ENCODE peak calls at places on chromosomes 7 and 10, in four cellular contexts. I, F, O and J are unnamed samples.

GRCh38 chr10:103676058-103676785 is 179.2 kb downstream of the SH3PXD2A start:
- DNase-seq in I (peak; percentile 51), F (no peak), O (peak; percentile 76), J (no peak)

GRCh38 chr10:42896735-42897134 is 114.1 kb downstream of the BMS1 start:
- DNase-seq in I (no peak), F (no peak), O (no peak), J (no peak)

GRCh38 chr7:155506854-155507337 is 39.5 kb downstream of the CNPY1 start:
- DNase-seq in I (no peak), F (peak; percentile 82), O (no peak), J (no peak)

GRCh38 chr7:140683657-140684056 is 10.9 kb downstream of the ADCK2 start:
- DNase-seq in I (no peak), F (peak; percentile 23), O (peak; percentile 22), J (no peak)

GRCh38 chr10:88840104-88840503 is 11.5 kb downstream of the ANKRD22 start:
- DNase-seq in I (no peak), F (no peak), O (no peak), J (no peak)

GRCh38 chr7:111678281-111678680 is 116.0 kb upstream of the IMMP2L start:
- DNase-seq in I (no peak), F (no peak), O (no peak), J (no peak)

GRCh38 chr10:100327007-100327700 is 2.9 kb downstream of the PKD2L1 start:
- DNase-seq in I (no peak), F (no peak), O (no peak), J (no peak)

GRCh38 chr10:4352566-4352961 is 473.4 kb upstream of the AKR1E2 start:
- DNase-seq in I (no peak), F (no peak), O (peak; percentile 72), J (no peak)

GRCh38 chr7:150428671-150429451 is 21.6 kb upstream of the GIMAP8 start:
- DNase-seq in I (peak; percentile 77), F (peak; percentile 44), O (no peak), J (peak; percentile 59)

GRCh38 chr7:29167721-29168120 is 21.4 kb upstream of the CPVL start:
- DNase-seq in I (no peak), F (no peak), O (no peak), J (no peak)

GRCh38 chr7:2517004-2517403 is 2.6 kb upstream of the LFNG start:
- DNase-seq in I (peak; percentile 71), F (peak; percentile 53), O (no peak), J (peak; percentile 77)

GRCh38 chr10:31757374-31757773 is 171.3 kb downstream of the ARHGAP12 start:
- DNase-seq in I (no peak), F (no peak), O (peak; percentile 69), J (no peak)

GRCh38 chr10:108250954-108251620 is 1086.6 kb upstream of the SORCS1 start:
- DNase-seq in I (no peak), F (no peak), O (no peak), J (no peak)

GRCh38 chr7:541661-542060 is 22.0 kb upstream of the PDGFA start:
- DNase-seq in I (no peak), F (no peak), O (no peak), J (no peak)

GRCh38 chr7:133934262-133934973 is 192.7 kb upstream of the LRGUK start:
- DNase-seq in I (no peak), F (peak; percentile 29), O (no peak), J (no peak)

GRCh38 chr10:65891073-65891981 is 1034.5 kb upstream of the LRRTM3 start:
- DNase-seq in I (no peak), F (no peak), O (no peak), J (no peak)

GRCh38 chr10:48926764-48927163 is 12.9 kb downstream of the LRRC18 start:
- DNase-seq in I (no peak), F (no peak), O (peak; percentile 18), J (no peak)

GRCh38 chr7:77651544-77652162 is 44.6 kb upstream of the RSBN1L start:
- DNase-seq in I (no peak), F (peak; percentile 41), O (no peak), J (no peak)

GRCh38 chr7:152949790-152950189 is 190.2 kb downstream of the ACTR3B start:
- DNase-seq in I (no peak), F (no peak), O (no peak), J (no peak)

GRCh38 chr7:117993377-117994003 is 120.2 kb upstream of the CTTNBP2 start:
- DNase-seq in I (no peak), F (peak; percentile 75), O (no peak), J (no peak)

GRCh38 chr7:1028775-1029636 is 15.3 kb upstream of the GPR146 start:
- DNase-seq in I (peak; percentile 56), F (peak; percentile 81), O (peak; percentile 94), J (peak; percentile 59)

GRCh38 chr10:114274616-114275453 is 35.8 kb downstream of the VWA2 start:
- DNase-seq in I (no peak), F (no peak), O (no peak), J (no peak)

GRCh38 chr10:116836902-116837513 is 12.3 kb upstream of the ENO4 start:
- DNase-seq in I (no peak), F (no peak), O (no peak), J (no peak)

GRCh38 chr7:4043988-4044387 is 638.1 kb upstream of the FOXK1 start:
- DNase-seq in I (no peak), F (no peak), O (no peak), J (no peak)

GRCh38 chr7:128883622-128884549 is 21.2 kb downstream of the ATP6V1F start:
- DNase-seq in I (no peak), F (peak; percentile 91), O (peak; percentile 89), J (no peak)

DNA sequence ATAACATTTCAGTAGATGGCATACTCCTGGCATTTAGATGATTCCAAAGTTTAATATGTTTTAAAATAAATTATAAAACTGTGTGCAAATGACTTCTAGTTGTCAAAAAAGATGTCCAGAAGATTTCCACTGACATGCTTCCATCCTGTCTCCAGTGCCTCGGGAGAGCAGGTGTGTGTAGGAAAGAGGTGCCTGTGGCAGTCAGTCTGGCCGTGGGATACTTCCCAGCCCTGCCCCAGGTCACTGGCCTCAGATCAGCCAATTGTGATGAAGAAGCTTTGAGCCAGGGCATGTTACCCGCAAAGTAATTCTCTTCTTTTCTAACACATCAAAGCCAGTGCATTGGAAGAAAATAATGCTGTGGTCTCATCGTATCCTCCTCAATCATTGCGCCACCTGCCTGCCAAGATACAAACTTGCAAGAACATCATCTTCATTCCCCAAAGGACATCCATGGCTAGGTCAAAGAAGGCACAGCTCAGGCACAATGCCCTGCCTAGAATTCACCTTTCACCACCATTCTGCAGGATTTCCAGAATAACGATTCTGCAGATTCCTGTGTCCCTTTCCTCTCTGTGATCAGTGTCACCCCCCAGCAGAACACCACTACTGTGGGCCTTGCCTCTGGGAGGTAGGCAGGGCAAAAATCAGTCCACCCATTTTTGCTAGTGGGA is 6.3 kb upstream of the KCNMA1 start:
- DNase-seq in I (no peak), F (peak; percentile 78), O (no peak), J (no peak)
- TF ChIP-seq CTCF in I (peak; percentile 63), F (peak; percentile 68), O (peak; percentile 52), J (peak; percentile 54)

DNA sequence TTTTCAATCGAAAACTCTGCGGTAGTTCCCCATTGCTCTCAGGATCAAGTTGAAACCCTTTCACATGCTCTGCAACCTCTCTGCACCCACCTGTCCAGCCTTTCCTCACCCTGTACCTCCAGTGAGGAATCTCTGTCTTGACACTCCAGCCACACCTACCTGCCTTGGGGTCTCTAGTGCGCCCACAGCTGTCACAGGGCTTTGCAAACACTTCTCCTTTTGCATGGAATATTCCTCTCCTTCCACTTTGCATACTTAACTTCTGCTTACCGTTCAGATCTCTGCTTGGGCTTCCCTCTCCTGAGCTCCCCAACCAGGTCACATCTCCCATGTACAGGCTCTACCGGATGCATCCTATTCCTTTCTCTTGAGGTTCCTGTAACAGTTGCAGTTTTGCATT is 6.6 kb upstream of the ZYX start:
- DNase-seq in I (no peak), F (no peak), O (no peak), J (no peak)
- H3K4me3 ChIP-seq in I (no peak overlapping the region), F (no peak overlapping the region), O (no peak overlapping the region), J (no peak overlapping the region)

GRCh38 chr10:34305189-34305588 is 509.9 kb downstream of the PARD3 start:
- DNase-seq in I (no peak), F (peak; percentile 71), O (no peak), J (no peak)
- TF ChIP-seq CTCF in I (no peak), F (peak; percentile 65), O (no peak), J (no peak)

GRCh38 chr7:73669858-73670385 is 2.3 kb downstream of the VPS37D start:
- DNase-seq in I (no peak), F (no peak), O (no peak), J (no peak)

GRCh38 chr7:73668103-73668937 is 689 bp downstream of the VPS37D start:
- DNase-seq in I (no peak), F (peak; percentile 66), O (no peak), J (no peak)

GRCh38 chr7:73669316-73669715 is 1.7 kb downstream of the VPS37D start:
- DNase-seq in I (no peak), F (peak; percentile 35), O (no peak), J (no peak)

GRCh38 chr7:73671317-73671651 is 3.7 kb downstream of the VPS37D start:
- DNase-seq in I (no peak), F (no peak), O (no peak), J (no peak)

DNA sequence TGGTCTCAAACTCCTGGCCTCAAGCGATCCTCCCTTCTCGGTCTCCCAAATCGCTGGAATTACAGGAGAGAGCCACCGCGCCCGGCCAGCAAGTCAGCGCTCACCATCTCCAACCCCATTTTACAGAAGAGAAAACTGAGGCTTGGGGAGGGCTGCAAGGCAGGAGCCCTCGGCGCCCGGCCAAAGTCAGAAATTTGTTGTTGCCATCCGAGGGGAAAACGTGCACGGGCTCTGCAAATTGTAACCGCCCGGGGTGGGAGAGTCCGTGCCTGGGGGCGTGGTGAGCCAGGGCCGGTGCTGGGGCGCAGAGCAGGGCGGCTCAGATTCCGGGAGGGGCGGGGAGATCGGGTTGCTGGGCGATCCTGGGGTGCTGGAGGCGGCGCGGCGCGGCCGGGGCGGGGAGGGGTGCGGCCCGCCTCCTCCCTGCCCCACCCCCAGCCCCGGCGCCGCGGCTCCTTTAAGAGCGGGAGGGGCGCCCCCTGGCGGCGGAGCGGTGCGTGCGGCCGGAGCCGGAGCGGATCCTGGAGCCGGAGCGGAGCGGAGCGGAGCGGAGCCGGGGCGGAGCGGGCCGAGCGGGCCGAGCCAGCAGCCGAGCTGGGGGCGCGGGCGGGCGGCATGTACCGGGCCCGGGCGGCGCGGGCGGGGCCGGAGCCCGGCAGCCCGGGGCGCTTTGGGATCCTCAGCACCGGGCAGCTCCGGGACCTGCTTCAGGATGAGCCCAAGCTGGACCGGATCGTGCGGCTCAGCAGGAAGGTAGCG is at the start of gene VPS37D:
- DNase-seq in I (peak; percentile 23), F (peak; percentile 98), O (peak; percentile 91), J (peak; percentile 3)
- H3K4me3 ChIP-seq in I (peak within 1 kb of the TSS; percentile 77), F (peak within 1 kb of the TSS; percentile 96), O (peak within 1 kb of the TSS; percentile 77), J (peak within 1 kb of the TSS; percentile 72)

GRCh38 chr10:122510326-122510725 is 49.0 kb downstream of the HTRA1 start:
- DNase-seq in I (no peak), F (no peak), O (no peak), J (no peak)
- TF ChIP-seq CTCF in I (no peak), F (no peak), O (no peak), J (no peak)

DNA sequence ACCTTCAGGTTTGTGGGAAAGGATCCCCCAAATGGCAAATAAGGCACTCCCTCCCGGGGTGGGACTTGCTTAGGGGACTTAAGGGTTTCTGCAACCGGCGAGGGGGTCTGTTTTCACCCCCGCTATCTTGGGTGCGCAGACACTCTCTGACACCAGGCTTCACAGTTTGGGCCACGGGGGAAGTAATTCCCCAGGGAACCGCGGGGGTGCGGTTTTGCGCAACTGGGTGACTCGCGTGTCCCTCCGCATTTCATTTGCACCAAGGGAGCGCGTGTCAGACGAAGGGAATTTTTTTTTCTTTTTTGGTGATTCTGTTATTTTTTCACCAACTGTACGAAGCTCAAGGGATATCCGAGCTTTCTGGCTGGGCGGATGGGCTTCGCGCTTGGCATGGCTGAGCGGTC is 1.7 kb downstream of the GRM8 start:
- DNase-seq in I (no peak), F (peak; percentile 32), O (no peak), J (no peak)
- H3K4me3 ChIP-seq in I (no peak overlapping the region), F (peak overlapping the region; percentile 79), O (peak overlapping the region; percentile 53), J (no peak overlapping the region)

GRCh38 chr10:22010973-22011408 is 7.5 kb upstream of the DNAJC1 start:
- DNase-seq in I (no peak), F (no peak), O (no peak), J (no peak)
- TF ChIP-seq CTCF in I (peak; percentile 18), F (peak; percentile 60), O (peak; percentile 36), J (no peak)